ENCODE peak calls at places on chromosome 17, in nine cellular contexts. One of them, this sample, is unnamed.

GRCh38 chr17:18039535-18040286 is 503 bp downstream of the GID4 start:
- DNase-seq in activated naive CD4-positive, alpha-beta T cell treated with anti-CD3 and anti-CD28 coated beads for 36 hours: peak; percentile 41
- DNase-seq in Daoy: peak; percentile 54
- DNase-seq in stimulated activated CD8-positive, alpha-beta memory T cell treated with anti-CD3 and anti-CD28 coated beads, Interleukin-2, amount 100 ng/mL, for 48 hours: peak; percentile 28
- DNase-seq in neuronal stem cell: peak; percentile 18
- DNase-seq in NCI-H2081: no peak
- DNase-seq in NCI-H748 treated with DMSO at 0.1 percent for 48 hours: no peak
- DNase-seq in AG10803: no peak
- DNase-seq in gastrocnemius medialis: no peak
- DNase-seq in this sample: peak; percentile 24

GRCh38 chr17:35188111-35188510 is 6.1 kb downstream of the SLC35G3 start:
- DNase-seq in gastrocnemius medialis: no peak
- DNase-seq in stimulated activated CD8-positive, alpha-beta memory T cell treated with anti-CD3 and anti-CD28 coated beads, Interleukin-2, amount 100 ng/mL, for 48 hours: no peak
- DNase-seq in activated naive CD4-positive, alpha-beta T cell treated with anti-CD3 and anti-CD28 coated beads for 36 hours: no peak
- DNase-seq in NCI-H2081: no peak
- DNase-seq in AG10803: no peak
- DNase-seq in Daoy: no peak
- DNase-seq in NCI-H748 treated with DMSO at 0.1 percent for 48 hours: no peak
- DNase-seq in neuronal stem cell: no peak
- DNase-seq in this sample: no peak

GRCh38 chr17:50266384-50267073 is 7.7 kb upstream of the TMEM92 start:
- DNase-seq in NCI-H2081: peak; percentile 69
- DNase-seq in activated naive CD4-positive, alpha-beta T cell treated with anti-CD3 and anti-CD28 coated beads for 36 hours: no peak
- DNase-seq in AG10803: peak; percentile 86
- DNase-seq in NCI-H748 treated with DMSO at 0.1 percent for 48 hours: no peak
- DNase-seq in Daoy: peak; percentile 94
- DNase-seq in stimulated activated CD8-positive, alpha-beta memory T cell treated with anti-CD3 and anti-CD28 coated beads, Interleukin-2, amount 100 ng/mL, for 48 hours: no peak
- DNase-seq in neuronal stem cell: no peak
- DNase-seq in gastrocnemius medialis: no peak
- DNase-seq in this sample: peak; percentile 87

GRCh38 chr17:2682304-2682938 is 29.1 kb downstream of the CLUH start:
- DNase-seq in NCI-H2081: no peak
- DNase-seq in gastrocnemius medialis: no peak
- DNase-seq in stimulated activated CD8-positive, alpha-beta memory T cell treated with anti-CD3 and anti-CD28 coated beads, Interleukin-2, amount 100 ng/mL, for 48 hours: no peak
- DNase-seq in NCI-H748 treated with DMSO at 0.1 percent for 48 hours: no peak
- DNase-seq in neuronal stem cell: no peak
- DNase-seq in Daoy: no peak
- DNase-seq in activated naive CD4-positive, alpha-beta T cell treated with anti-CD3 and anti-CD28 coated beads for 36 hours: no peak
- DNase-seq in AG10803: no peak
- DNase-seq in this sample: no peak

GRCh38 chr17:61756561-61756960 is 106.8 kb downstream of the BRIP1 start:
- DNase-seq in gastrocnemius medialis: no peak
- DNase-seq in AG10803: peak; percentile 16
- DNase-seq in NCI-H748 treated with DMSO at 0.1 percent for 48 hours: no peak
- DNase-seq in stimulated activated CD8-positive, alpha-beta memory T cell treated with anti-CD3 and anti-CD28 coated beads, Interleukin-2, amount 100 ng/mL, for 48 hours: no peak
- DNase-seq in Daoy: no peak
- DNase-seq in activated naive CD4-positive, alpha-beta T cell treated with anti-CD3 and anti-CD28 coated beads for 36 hours: no peak
- DNase-seq in neuronal stem cell: no peak
- DNase-seq in NCI-H2081: no peak
- DNase-seq in this sample: no peak

GRCh38 chr17:55285340-55286301 is 20.9 kb downstream of the HLF start:
- DNase-seq in AG10803: peak; percentile 56
- DNase-seq in NCI-H748 treated with DMSO at 0.1 percent for 48 hours: no peak
- DNase-seq in Daoy: no peak
- DNase-seq in activated naive CD4-positive, alpha-beta T cell treated with anti-CD3 and anti-CD28 coated beads for 36 hours: no peak
- DNase-seq in stimulated activated CD8-positive, alpha-beta memory T cell treated with anti-CD3 and anti-CD28 coated beads, Interleukin-2, amount 100 ng/mL, for 48 hours: no peak
- DNase-seq in gastrocnemius medialis: peak; percentile 94
- DNase-seq in NCI-H2081: no peak
- DNase-seq in neuronal stem cell: no peak
- DNase-seq in this sample: no peak

GRCh38 chr17:78556812-78557211 is 20.4 kb downstream of the DNAH17 start:
- DNase-seq in activated naive CD4-positive, alpha-beta T cell treated with anti-CD3 and anti-CD28 coated beads for 36 hours: no peak
- DNase-seq in stimulated activated CD8-positive, alpha-beta memory T cell treated with anti-CD3 and anti-CD28 coated beads, Interleukin-2, amount 100 ng/mL, for 48 hours: no peak
- DNase-seq in NCI-H2081: no peak
- DNase-seq in AG10803: no peak
- DNase-seq in gastrocnemius medialis: no peak
- DNase-seq in Daoy: no peak
- DNase-seq in NCI-H748 treated with DMSO at 0.1 percent for 48 hours: no peak
- DNase-seq in neuronal stem cell: no peak
- DNase-seq in this sample: no peak

GRCh38 chr17:10635290-10635689 is 21.8 kb downstream of the MYH3 start:
- DNase-seq in activated naive CD4-positive, alpha-beta T cell treated with anti-CD3 and anti-CD28 coated beads for 36 hours: no peak
- DNase-seq in NCI-H748 treated with DMSO at 0.1 percent for 48 hours: no peak
- DNase-seq in neuronal stem cell: no peak
- DNase-seq in NCI-H2081: no peak
- DNase-seq in AG10803: no peak
- DNase-seq in stimulated activated CD8-positive, alpha-beta memory T cell treated with anti-CD3 and anti-CD28 coated beads, Interleukin-2, amount 100 ng/mL, for 48 hours: no peak
- DNase-seq in gastrocnemius medialis: no peak
- DNase-seq in Daoy: no peak
- DNase-seq in this sample: no peak

GRCh38 chr17:27550974-27551505 is 79.9 kb upstream of the LGALS9 start:
- DNase-seq in neuronal stem cell: no peak
- DNase-seq in NCI-H2081: no peak
- DNase-seq in stimulated activated CD8-positive, alpha-beta memory T cell treated with anti-CD3 and anti-CD28 coated beads, Interleukin-2, amount 100 ng/mL, for 48 hours: no peak
- DNase-seq in activated naive CD4-positive, alpha-beta T cell treated with anti-CD3 and anti-CD28 coated beads for 36 hours: no peak
- DNase-seq in NCI-H748 treated with DMSO at 0.1 percent for 48 hours: no peak
- DNase-seq in AG10803: no peak
- DNase-seq in Daoy: no peak
- DNase-seq in gastrocnemius medialis: no peak
- DNase-seq in this sample: no peak

GRCh38 chr17:40937384-40937819 is at the start of gene KRT23:
- DNase-seq in gastrocnemius medialis: no peak
- DNase-seq in Daoy: no peak
- DNase-seq in neuronal stem cell: no peak
- DNase-seq in stimulated activated CD8-positive, alpha-beta memory T cell treated with anti-CD3 and anti-CD28 coated beads, Interleukin-2, amount 100 ng/mL, for 48 hours: no peak
- DNase-seq in NCI-H748 treated with DMSO at 0.1 percent for 48 hours: no peak
- DNase-seq in AG10803: no peak
- DNase-seq in activated naive CD4-positive, alpha-beta T cell treated with anti-CD3 and anti-CD28 coated beads for 36 hours: no peak
- DNase-seq in NCI-H2081: no peak
- DNase-seq in this sample: no peak

GRCh38 chr17:2082003-2082862 is 27.3 kb downstream of the HIC1 start:
- DNase-seq in NCI-H748 treated with DMSO at 0.1 percent for 48 hours: no peak
- DNase-seq in neuronal stem cell: no peak
- DNase-seq in stimulated activated CD8-positive, alpha-beta memory T cell treated with anti-CD3 and anti-CD28 coated beads, Interleukin-2, amount 100 ng/mL, for 48 hours: no peak
- DNase-seq in AG10803: peak; percentile 60
- DNase-seq in NCI-H2081: no peak
- DNase-seq in gastrocnemius medialis: no peak
- DNase-seq in activated naive CD4-positive, alpha-beta T cell treated with anti-CD3 and anti-CD28 coated beads for 36 hours: no peak
- DNase-seq in Daoy: no peak
- DNase-seq in this sample: no peak

GRCh38 chr17:8884336-8884990 is 17.0 kb upstream of the PIK3R6 start:
- DNase-seq in AG10803: no peak
- DNase-seq in Daoy: no peak
- DNase-seq in NCI-H748 treated with DMSO at 0.1 percent for 48 hours: no peak
- DNase-seq in stimulated activated CD8-positive, alpha-beta memory T cell treated with anti-CD3 and anti-CD28 coated beads, Interleukin-2, amount 100 ng/mL, for 48 hours: no peak
- DNase-seq in neuronal stem cell: no peak
- DNase-seq in NCI-H2081: no peak
- DNase-seq in gastrocnemius medialis: no peak
- DNase-seq in activated naive CD4-positive, alpha-beta T cell treated with anti-CD3 and anti-CD28 coated beads for 36 hours: no peak
- DNase-seq in this sample: no peak

GRCh38 chr17:77542551-77543490 is 402.1 kb downstream of the SEC14L1 start:
- DNase-seq in AG10803: peak; percentile 83
- DNase-seq in NCI-H2081: peak; percentile 90
- DNase-seq in neuronal stem cell: peak; percentile 85
- DNase-seq in activated naive CD4-positive, alpha-beta T cell treated with anti-CD3 and anti-CD28 coated beads for 36 hours: peak; percentile 82
- DNase-seq in NCI-H748 treated with DMSO at 0.1 percent for 48 hours: peak; percentile 72
- DNase-seq in gastrocnemius medialis: peak; percentile 69
- DNase-seq in stimulated activated CD8-positive, alpha-beta memory T cell treated with anti-CD3 and anti-CD28 coated beads, Interleukin-2, amount 100 ng/mL, for 48 hours: peak; percentile 19
- DNase-seq in Daoy: peak; percentile 88
- DNase-seq in this sample: peak; percentile 64

GRCh38 chr17:15651583-15652110 is 32.1 kb upstream of the FBXW10B start:
- DNase-seq in activated naive CD4-positive, alpha-beta T cell treated with anti-CD3 and anti-CD28 coated beads for 36 hours: peak; percentile 64
- DNase-seq in NCI-H2081: peak; percentile 57
- DNase-seq in stimulated activated CD8-positive, alpha-beta memory T cell treated with anti-CD3 and anti-CD28 coated beads, Interleukin-2, amount 100 ng/mL, for 48 hours: peak; percentile 5
- DNase-seq in AG10803: peak; percentile 99
- DNase-seq in NCI-H748 treated with DMSO at 0.1 percent for 48 hours: peak; percentile 47
- DNase-seq in gastrocnemius medialis: peak; percentile 89
- DNase-seq in Daoy: peak; percentile 100
- DNase-seq in neuronal stem cell: peak; percentile 37
- DNase-seq in this sample: peak; percentile 99

GRCh38 chr17:21358682-21359482 is 17.3 kb upstream of the KCNJ12 start:
- DNase-seq in gastrocnemius medialis: no peak
- DNase-seq in stimulated activated CD8-positive, alpha-beta memory T cell treated with anti-CD3 and anti-CD28 coated beads, Interleukin-2, amount 100 ng/mL, for 48 hours: no peak
- DNase-seq in NCI-H2081: no peak
- DNase-seq in activated naive CD4-positive, alpha-beta T cell treated with anti-CD3 and anti-CD28 coated beads for 36 hours: no peak
- DNase-seq in NCI-H748 treated with DMSO at 0.1 percent for 48 hours: no peak
- DNase-seq in AG10803: peak; percentile 40
- DNase-seq in neuronal stem cell: no peak
- DNase-seq in Daoy: peak; percentile 52
- DNase-seq in this sample: no peak

GRCh38 chr17:64641499-64641898 is 20.6 kb downstream of the SMURF2 start:
- DNase-seq in neuronal stem cell: no peak
- DNase-seq in AG10803: peak; percentile 96
- DNase-seq in gastrocnemius medialis: no peak
- DNase-seq in stimulated activated CD8-positive, alpha-beta memory T cell treated with anti-CD3 and anti-CD28 coated beads, Interleukin-2, amount 100 ng/mL, for 48 hours: no peak
- DNase-seq in activated naive CD4-positive, alpha-beta T cell treated with anti-CD3 and anti-CD28 coated beads for 36 hours: no peak
- DNase-seq in NCI-H748 treated with DMSO at 0.1 percent for 48 hours: no peak
- DNase-seq in NCI-H2081: no peak
- DNase-seq in Daoy: peak; percentile 91
- DNase-seq in this sample: peak; percentile 58

GRCh38 chr17:21039839-21040575 is 2.8 kb downstream of the USP22 start:
- DNase-seq in NCI-H748 treated with DMSO at 0.1 percent for 48 hours: peak; percentile 34
- DNase-seq in NCI-H2081: no peak
- DNase-seq in Daoy: peak; percentile 53
- DNase-seq in stimulated activated CD8-positive, alpha-beta memory T cell treated with anti-CD3 and anti-CD28 coated beads, Interleukin-2, amount 100 ng/mL, for 48 hours: no peak
- DNase-seq in activated naive CD4-positive, alpha-beta T cell treated with anti-CD3 and anti-CD28 coated beads for 36 hours: peak; percentile 23
- DNase-seq in gastrocnemius medialis: no peak
- DNase-seq in AG10803: peak; percentile 55
- DNase-seq in neuronal stem cell: no peak
- DNase-seq in this sample: peak; percentile 63

GRCh38 chr17:373616-374225 is 21.1 kb upstream of the RPH3AL start:
- DNase-seq in NCI-H2081: no peak
- DNase-seq in activated naive CD4-positive, alpha-beta T cell treated with anti-CD3 and anti-CD28 coated beads for 36 hours: no peak
- DNase-seq in NCI-H748 treated with DMSO at 0.1 percent for 48 hours: no peak
- DNase-seq in stimulated activated CD8-positive, alpha-beta memory T cell treated with anti-CD3 and anti-CD28 coated beads, Interleukin-2, amount 100 ng/mL, for 48 hours: no peak
- DNase-seq in gastrocnemius medialis: no peak
- DNase-seq in neuronal stem cell: no peak
- DNase-seq in Daoy: no peak
- DNase-seq in AG10803: no peak
- DNase-seq in this sample: no peak

GRCh38 chr17:79740413-79740812 is 9.7 kb downstream of the ENPP7 start:
- DNase-seq in AG10803: no peak
- DNase-seq in NCI-H2081: no peak
- DNase-seq in stimulated activated CD8-positive, alpha-beta memory T cell treated with anti-CD3 and anti-CD28 coated beads, Interleukin-2, amount 100 ng/mL, for 48 hours: no peak
- DNase-seq in NCI-H748 treated with DMSO at 0.1 percent for 48 hours: peak; percentile 6
- DNase-seq in gastrocnemius medialis: no peak
- DNase-seq in Daoy: no peak
- DNase-seq in activated naive CD4-positive, alpha-beta T cell treated with anti-CD3 and anti-CD28 coated beads for 36 hours: no peak
- DNase-seq in neuronal stem cell: no peak
- DNase-seq in this sample: no peak

GRCh38 chr17:75152971-75153853 is 1.1 kb downstream of the JPT1 start:
- DNase-seq in stimulated activated CD8-positive, alpha-beta memory T cell treated with anti-CD3 and anti-CD28 coated beads, Interleukin-2, amount 100 ng/mL, for 48 hours: no peak
- DNase-seq in Daoy: peak; percentile 57
- DNase-seq in gastrocnemius medialis: no peak
- DNase-seq in AG10803: no peak
- DNase-seq in activated naive CD4-positive, alpha-beta T cell treated with anti-CD3 and anti-CD28 coated beads for 36 hours: peak; percentile 41
- DNase-seq in NCI-H748 treated with DMSO at 0.1 percent for 48 hours: peak; percentile 20
- DNase-seq in NCI-H2081: peak; percentile 62
- DNase-seq in neuronal stem cell: no peak
- DNase-seq in this sample: peak; percentile 38

GRCh38 chr17:34613064-34614019 is 34.0 kb downstream of the TMEM132E start:
- DNase-seq in activated naive CD4-positive, alpha-beta T cell treated with anti-CD3 and anti-CD28 coated beads for 36 hours: no peak
- DNase-seq in stimulated activated CD8-positive, alpha-beta memory T cell treated with anti-CD3 and anti-CD28 coated beads, Interleukin-2, amount 100 ng/mL, for 48 hours: no peak
- DNase-seq in neuronal stem cell: peak; percentile 58
- DNase-seq in gastrocnemius medialis: no peak
- DNase-seq in AG10803: no peak
- DNase-seq in NCI-H748 treated with DMSO at 0.1 percent for 48 hours: peak; percentile 11
- DNase-seq in NCI-H2081: no peak
- DNase-seq in Daoy: peak; percentile 30
- DNase-seq in this sample: no peak

GRCh38 chr17:77208217-77208808 is 67.5 kb downstream of the SEC14L1 start:
- DNase-seq in activated naive CD4-positive, alpha-beta T cell treated with anti-CD3 and anti-CD28 coated beads for 36 hours: no peak
- DNase-seq in gastrocnemius medialis: peak; percentile 68
- DNase-seq in neuronal stem cell: no peak
- DNase-seq in stimulated activated CD8-positive, alpha-beta memory T cell treated with anti-CD3 and anti-CD28 coated beads, Interleukin-2, amount 100 ng/mL, for 48 hours: no peak
- DNase-seq in Daoy: no peak
- DNase-seq in AG10803: peak; percentile 66
- DNase-seq in NCI-H2081: no peak
- DNase-seq in NCI-H748 treated with DMSO at 0.1 percent for 48 hours: no peak
- DNase-seq in this sample: no peak

GRCh38 chr17:79633154-79633553 is 22.3 kb upstream of the RBFOX3 start:
- DNase-seq in AG10803: no peak
- DNase-seq in gastrocnemius medialis: no peak
- DNase-seq in neuronal stem cell: no peak
- DNase-seq in NCI-H2081: no peak
- DNase-seq in Daoy: no peak
- DNase-seq in NCI-H748 treated with DMSO at 0.1 percent for 48 hours: no peak
- DNase-seq in stimulated activated CD8-positive, alpha-beta memory T cell treated with anti-CD3 and anti-CD28 coated beads, Interleukin-2, amount 100 ng/mL, for 48 hours: no peak
- DNase-seq in activated naive CD4-positive, alpha-beta T cell treated with anti-CD3 and anti-CD28 coated beads for 36 hours: no peak
- DNase-seq in this sample: no peak

GRCh38 chr17:50459081-50459676 is 9.5 kb downstream of the CHAD start:
- DNase-seq in stimulated activated CD8-positive, alpha-beta memory T cell treated with anti-CD3 and anti-CD28 coated beads, Interleukin-2, amount 100 ng/mL, for 48 hours: no peak
- DNase-seq in AG10803: peak; percentile 17
- DNase-seq in NCI-H2081: no peak
- DNase-seq in activated naive CD4-positive, alpha-beta T cell treated with anti-CD3 and anti-CD28 coated beads for 36 hours: no peak
- DNase-seq in neuronal stem cell: no peak
- DNase-seq in gastrocnemius medialis: no peak
- DNase-seq in NCI-H748 treated with DMSO at 0.1 percent for 48 hours: no peak
- DNase-seq in Daoy: peak; percentile 58
- DNase-seq in this sample: peak; percentile 46

GRCh38 chr17:43079578-43080302 is 45.4 kb downstream of the BRCA1 start:
- DNase-seq in Daoy: no peak
- DNase-seq in neuronal stem cell: no peak
- DNase-seq in stimulated activated CD8-positive, alpha-beta memory T cell treated with anti-CD3 and anti-CD28 coated beads, Interleukin-2, amount 100 ng/mL, for 48 hours: no peak
- DNase-seq in gastrocnemius medialis: no peak
- DNase-seq in activated naive CD4-positive, alpha-beta T cell treated with anti-CD3 and anti-CD28 coated beads for 36 hours: no peak
- DNase-seq in NCI-H2081: no peak
- DNase-seq in NCI-H748 treated with DMSO at 0.1 percent for 48 hours: no peak
- DNase-seq in AG10803: no peak
- DNase-seq in this sample: no peak

GRCh38 chr17:34645636-34646035 is 66.3 kb downstream of the TMEM132E start:
- DNase-seq in NCI-H2081: peak; percentile 5
- DNase-seq in Daoy: peak; percentile 34
- DNase-seq in stimulated activated CD8-positive, alpha-beta memory T cell treated with anti-CD3 and anti-CD28 coated beads, Interleukin-2, amount 100 ng/mL, for 48 hours: no peak
- DNase-seq in activated naive CD4-positive, alpha-beta T cell treated with anti-CD3 and anti-CD28 coated beads for 36 hours: no peak
- DNase-seq in neuronal stem cell: no peak
- DNase-seq in gastrocnemius medialis: no peak
- DNase-seq in NCI-H748 treated with DMSO at 0.1 percent for 48 hours: no peak
- DNase-seq in AG10803: no peak
- DNase-seq in this sample: no peak

GRCh38 chr17:78409191-78409621 is 30.8 kb downstream of the PGS1 start:
- DNase-seq in NCI-H2081: peak; percentile 92
- DNase-seq in neuronal stem cell: no peak
- DNase-seq in AG10803: no peak
- DNase-seq in activated naive CD4-positive, alpha-beta T cell treated with anti-CD3 and anti-CD28 coated beads for 36 hours: no peak
- DNase-seq in Daoy: no peak
- DNase-seq in gastrocnemius medialis: no peak
- DNase-seq in stimulated activated CD8-positive, alpha-beta memory T cell treated with anti-CD3 and anti-CD28 coated beads, Interleukin-2, amount 100 ng/mL, for 48 hours: no peak
- DNase-seq in NCI-H748 treated with DMSO at 0.1 percent for 48 hours: peak; percentile 67
- DNase-seq in this sample: no peak

GRCh38 chr17:77235370-77236080 is 94.8 kb downstream of the SEC14L1 start:
- DNase-seq in gastrocnemius medialis: peak; percentile 28
- DNase-seq in NCI-H2081: no peak
- DNase-seq in neuronal stem cell: no peak
- DNase-seq in activated naive CD4-positive, alpha-beta T cell treated with anti-CD3 and anti-CD28 coated beads for 36 hours: peak; percentile 62
- DNase-seq in stimulated activated CD8-positive, alpha-beta memory T cell treated with anti-CD3 and anti-CD28 coated beads, Interleukin-2, amount 100 ng/mL, for 48 hours: peak; percentile 18
- DNase-seq in NCI-H748 treated with DMSO at 0.1 percent for 48 hours: no peak
- DNase-seq in Daoy: peak; percentile 87
- DNase-seq in AG10803: peak; percentile 96
- DNase-seq in this sample: peak; percentile 76

GRCh38 chr17:51107666-51108227 is 12.9 kb downstream of the SPAG9 start:
- DNase-seq in gastrocnemius medialis: no peak
- DNase-seq in AG10803: no peak
- DNase-seq in NCI-H2081: no peak
- DNase-seq in activated naive CD4-positive, alpha-beta T cell treated with anti-CD3 and anti-CD28 coated beads for 36 hours: no peak
- DNase-seq in Daoy: no peak
- DNase-seq in neuronal stem cell: no peak
- DNase-seq in NCI-H748 treated with DMSO at 0.1 percent for 48 hours: no peak
- DNase-seq in stimulated activated CD8-positive, alpha-beta memory T cell treated with anti-CD3 and anti-CD28 coated beads, Interleukin-2, amount 100 ng/mL, for 48 hours: no peak
- DNase-seq in this sample: no peak

GRCh38 chr17:17724307-17724921 is 43.2 kb downstream of the RAI1 start:
- DNase-seq in activated naive CD4-positive, alpha-beta T cell treated with anti-CD3 and anti-CD28 coated beads for 36 hours: peak; percentile 29
- DNase-seq in neuronal stem cell: peak; percentile 86
- DNase-seq in stimulated activated CD8-positive, alpha-beta memory T cell treated with anti-CD3 and anti-CD28 coated beads, Interleukin-2, amount 100 ng/mL, for 48 hours: peak; percentile 22
- DNase-seq in NCI-H748 treated with DMSO at 0.1 percent for 48 hours: no peak
- DNase-seq in gastrocnemius medialis: no peak
- DNase-seq in AG10803: no peak
- DNase-seq in Daoy: peak; percentile 50
- DNase-seq in NCI-H2081: no peak
- DNase-seq in this sample: no peak

GRCh38 chr17:4690745-4691144 is 13.2 kb downstream of the PELP1 start:
- DNase-seq in neuronal stem cell: no peak
- DNase-seq in gastrocnemius medialis: no peak
- DNase-seq in Daoy: no peak
- DNase-seq in stimulated activated CD8-positive, alpha-beta memory T cell treated with anti-CD3 and anti-CD28 coated beads, Interleukin-2, amount 100 ng/mL, for 48 hours: no peak
- DNase-seq in activated naive CD4-positive, alpha-beta T cell treated with anti-CD3 and anti-CD28 coated beads for 36 hours: no peak
- DNase-seq in AG10803: no peak
- DNase-seq in NCI-H748 treated with DMSO at 0.1 percent for 48 hours: no peak
- DNase-seq in NCI-H2081: no peak
- DNase-seq in this sample: no peak

This sample was measured in HT1080.